ENCODE peak calls at places on chromosome X, in eight cellular contexts. R, A, E, H, P, O, M and Q are unnamed samples. For H3K4me1, the result is how much of the 10 kb centered on the place peaks cover.

GRCh38 chrX:149984411-149984810 is 46.1 kb upstream of the EOLA2 start:
- DNase-seq in M (no peak), R (no peak), H (no peak), O (no peak), P (no peak), E (no peak), A (no peak), Q (no peak)

GRCh38 chrX:134396174-134396573 is 63.8 kb upstream of the HPRT1 start:
- DNase-seq in E (no peak), A (no peak), P (peak), R (no peak), M (no peak), O (no peak), H (no peak), Q (no peak)

GRCh38 chrX:48498374-48498809 is 10.4 kb upstream of the PORCN start:
- DNase-seq in A (no peak), E (no peak), H (no peak), P (no peak), M (no peak), O (no peak), R (no peak), Q (no peak)

GRCh38 chrX:45295587-45295986 is 94.9 kb upstream of the DIPK2B start:
- DNase-seq in P (peak), R (no peak), A (no peak), O (no peak), M (no peak), H (no peak), E (no peak), Q (no peak)

GRCh38 chrX:1480082-1480785 is 27.5 kb upstream of the ASMTL start:
- DNase-seq in M (no peak), A (peak), E (no peak), R (no peak), O (no peak), P (no peak), H (no peak), Q (no peak)

GRCh38 chrX:47061238-47061919 is 16.9 kb upstream of the RGN start:
- DNase-seq in M (no peak), O (no peak), P (no peak), H (no peak), E (no peak), A (no peak), R (no peak), Q (no peak)

GRCh38 chrX:119067023-119067739 is 5.6 kb upstream of the CT47C1 start:
- DNase-seq in R (peak), A (peak), E (peak), H (no peak), O (no peak), P (peak), M (no peak), Q (no peak)

GRCh38 chrX:64205441-64205734 is at the start of gene AMER1:
- DNase-seq in H (no peak), O (no peak), E (no peak), R (no peak), A (no peak), M (no peak), P (no peak), Q (no peak)

GRCh38 chrX:118553042-118553714 is 57.6 kb downstream of the DOCK11 start:
- DNase-seq in M (no peak), P (no peak), E (no peak), H (no peak), O (no peak), R (no peak), A (no peak), Q (no peak)

GRCh38 chrX:46573331-46573895 is at the start of gene CHST7:
- DNase-seq in O (no peak), H (no peak), E (peak), M (peak), P (peak), A (peak), R (peak), Q (peak)

GRCh38 chrX:119887721-119888425 is 7.8 kb upstream of the AKAP14 start:
- DNase-seq in M (peak), A (peak), R (peak), P (peak), H (peak), O (no peak), E (peak), Q (peak)

GRCh38 chrX:101287402-101287801 is 3.7 kb downstream of the TAF7L start:
- DNase-seq in O (peak), R (no peak), M (no peak), A (no peak), P (peak), E (no peak), H (no peak), Q (no peak)

GRCh38 chrX:30488092-30488491 is 89.5 kb downstream of the TASL start:
- DNase-seq in R (no peak), E (no peak), P (peak), M (no peak), H (no peak), O (no peak), A (no peak), Q (no peak)

GRCh38 chrX:42149786-42150185 is 226.4 kb upstream of the CASK start:
- DNase-seq in M (no peak), R (no peak), P (no peak), E (no peak), H (no peak), A (no peak), O (no peak), Q (no peak)

GRCh38 chrX:153537526-153538295 is 20.3 kb downstream of the ATP2B3 start:
- DNase-seq in R (no peak), P (no peak), E (no peak), A (no peak), H (no peak), O (no peak), M (no peak), Q (no peak)

GRCh38 chrX:71542411-71542810 is 9.5 kb downstream of the OGT start:
- DNase-seq in O (no peak), H (no peak), M (no peak), E (no peak), P (no peak), R (no peak), A (no peak), Q (no peak)

GRCh38 chrX:45769919-45770582 is 569.4 kb upstream of the DIPK2B start:
- DNase-seq in E (peak), R (peak), M (peak), A (peak), O (peak), H (no peak), P (peak), Q (peak)

GRCh38 chrX:40094900-40095587 is 2.7 kb downstream of the BCOR start:
- DNase-seq in A (no peak), M (no peak), R (no peak), H (no peak), P (no peak), E (no peak), O (no peak), Q (no peak)
- H3K27ac ChIP-seq in A (peak), M (peak), R (peak), H (no peak), P (peak), E (peak), O (no peak), Q (peak)

DNA sequence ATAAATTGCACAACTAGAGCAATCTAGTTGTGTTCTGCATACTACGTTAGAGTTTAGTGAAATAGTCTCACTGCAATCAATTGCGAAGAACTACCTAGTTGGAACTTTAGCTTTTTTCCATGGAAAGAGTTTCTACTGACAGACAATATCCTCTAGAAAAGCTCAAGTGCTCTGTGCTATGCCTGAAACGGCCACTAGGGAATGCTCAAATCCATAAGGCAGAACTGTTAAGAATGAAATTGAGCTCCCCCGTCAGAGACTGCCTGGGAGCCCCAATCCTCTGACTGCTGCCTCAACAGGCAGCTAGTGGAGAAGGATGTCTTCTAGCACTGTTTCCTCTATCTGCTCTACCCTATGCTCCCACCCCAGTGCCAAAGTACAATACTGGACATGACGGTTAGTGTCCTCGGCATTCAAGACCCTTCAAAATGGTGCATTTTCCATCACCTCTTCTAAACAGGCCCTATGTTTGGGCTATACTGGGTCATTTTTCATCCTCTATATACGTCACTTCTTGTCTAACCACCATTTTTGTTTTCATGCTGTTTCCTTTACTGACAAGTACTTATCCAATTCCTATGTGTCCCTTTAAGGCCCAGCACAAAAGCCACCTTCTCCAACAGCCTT is 35.3 kb downstream of the FRMD7 start:
- DNase-seq in O (peak), R (peak), E (peak), A (no peak), P (peak), M (no peak), H (peak), Q (peak)
- TF ChIP-seq EP300 in O (no peak), R (no peak), E (no peak), A (no peak), P (no peak), M (no peak), H (no peak), Q (no peak)

DNA sequence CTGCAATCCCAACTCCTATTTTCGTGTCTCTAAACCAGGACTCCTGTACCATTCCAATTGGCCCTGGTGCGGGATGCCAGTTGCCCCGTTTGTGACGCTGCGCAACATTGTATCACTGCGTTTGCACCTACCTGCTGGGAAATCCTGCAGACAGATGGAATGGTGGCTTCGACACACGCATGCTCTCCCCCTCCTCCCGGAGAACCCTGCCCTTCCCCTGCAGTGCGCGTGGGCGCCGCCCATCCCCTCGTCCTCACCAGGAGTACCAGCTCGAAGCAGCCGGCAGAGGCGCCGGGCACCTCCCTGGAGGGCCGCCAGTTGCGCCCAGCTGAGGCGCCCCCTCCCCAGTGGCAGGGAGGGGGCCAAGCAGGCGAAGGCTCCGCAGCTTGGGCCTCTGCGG is 1.4 kb downstream of the DGKK start:
- DNase-seq in R (no peak), H (no peak), A (no peak), E (no peak), P (no peak), M (no peak), O (no peak), Q (peak)
- H3K4me1 ChIP-seq in R (under half), H (under half), A (under half), E (under half), P (under half), M (under half), O (under half), Q (under half)

GRCh38 chrX:39479856-39480255 is 617.9 kb downstream of the BCOR start:
- DNase-seq in H (no peak), P (no peak), E (no peak), R (no peak), O (no peak), A (no peak), M (no peak), Q (no peak)

GRCh38 chrX:39477438-39478120 is 620.2 kb downstream of the BCOR start:
- DNase-seq in M (no peak), E (peak), A (no peak), H (peak), R (no peak), P (no peak), O (no peak), Q (peak)

GRCh38 chrX:39475372-39475771 is 622.4 kb downstream of the BCOR start:
- DNase-seq in A (no peak), E (no peak), M (no peak), O (no peak), H (no peak), R (no peak), P (no peak), Q (no peak)

GRCh38 chrX:39476596-39476995 is 621.2 kb downstream of the BCOR start:
- DNase-seq in E (no peak), P (no peak), A (no peak), M (no peak), H (no peak), O (no peak), R (no peak), Q (no peak)

DNA sequence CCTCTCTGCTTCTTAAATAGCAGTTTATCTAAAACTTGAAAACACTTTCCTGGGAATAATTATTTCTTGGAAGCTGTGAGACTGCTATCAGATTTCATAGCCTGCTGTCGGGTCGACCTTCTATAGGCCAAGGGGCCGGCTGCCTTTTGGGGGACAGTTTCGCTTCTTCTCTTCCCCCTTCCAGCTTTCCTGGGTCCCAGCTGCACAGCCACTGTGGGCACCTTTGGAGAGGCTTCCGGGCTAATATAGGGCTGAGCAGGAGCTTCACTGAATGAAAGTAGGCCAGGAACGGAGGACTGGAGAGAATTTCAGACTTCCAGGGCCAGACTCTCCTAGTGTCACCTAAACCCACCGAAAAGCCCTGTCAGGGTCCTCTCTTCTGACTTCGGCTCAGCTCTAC is 620.7 kb downstream of the BCOR start:
- DNase-seq in O (no peak), P (no peak), R (no peak), E (no peak), M (no peak), A (no peak), H (no peak), Q (no peak)
- H3K27ac ChIP-seq in O (no peak), P (no peak), R (peak), E (peak), M (no peak), A (no peak), H (no peak), Q (no peak)

DNA sequence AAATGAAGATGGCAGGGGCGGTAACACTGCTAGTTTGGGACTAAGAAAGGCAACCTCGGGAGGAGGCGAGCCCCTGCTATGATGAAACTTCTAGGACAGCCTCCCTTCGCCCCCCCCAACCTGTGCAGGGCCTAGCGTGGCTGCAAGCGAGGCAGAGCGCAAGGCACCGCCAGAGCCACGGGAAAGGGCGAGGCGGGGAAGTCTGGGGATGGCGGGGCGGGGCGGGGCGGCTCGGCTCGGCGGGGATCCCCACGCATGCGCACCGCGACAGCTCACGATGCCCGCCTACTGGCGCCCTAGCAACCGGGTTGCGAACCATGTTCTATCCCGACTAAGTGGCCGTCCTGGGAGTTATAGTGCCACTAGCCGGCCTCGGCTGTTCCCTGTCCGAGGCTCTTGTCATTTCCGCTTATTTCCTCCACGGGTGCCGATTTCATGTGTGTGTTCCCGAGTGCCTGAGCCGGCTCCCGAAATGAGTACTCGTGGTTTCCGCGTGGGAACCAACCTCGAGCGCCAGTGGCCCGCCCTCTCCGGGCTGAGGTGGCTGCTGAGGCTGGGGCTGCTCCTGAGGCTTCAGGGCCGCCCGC is 28.7 kb upstream of the RBMX start:
- DNase-seq in R (peak), O (peak), H (peak), P (peak), A (peak), M (peak), E (peak), Q (peak)
- TF ChIP-seq EP300 in R (no peak), O (no peak), H (no peak), P (no peak), A (no peak), M (no peak), E (no peak), Q (no peak)

DNA sequence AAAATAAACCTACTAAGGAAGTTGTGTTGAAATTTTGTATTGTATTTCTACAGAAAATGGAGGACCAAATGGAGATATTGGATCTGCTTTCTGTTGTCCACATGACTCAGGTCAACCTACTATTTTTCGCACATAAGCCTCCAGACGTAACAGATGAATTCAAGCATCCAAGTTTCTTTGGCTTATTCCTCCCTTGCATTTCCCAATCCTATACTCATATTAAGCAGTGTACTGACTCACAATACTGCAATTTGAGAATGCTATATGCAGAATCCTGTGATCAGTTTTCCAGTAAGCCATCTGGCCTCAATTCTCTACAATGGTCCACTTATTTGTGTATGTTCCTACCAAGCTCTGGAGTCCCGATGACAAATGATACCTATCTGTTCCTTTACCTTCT is 75.7 kb downstream of the ASB9 start:
- DNase-seq in A (no peak), M (no peak), R (no peak), E (no peak), O (no peak), P (no peak), H (no peak), Q (no peak)
- H3K4me1 ChIP-seq in A (under half), M (under half), R (under half), E (under half), O (under half), P (under half), H (under half), Q (under half)

GRCh38 chrX:104430720-104431119 is 135.3 kb upstream of the IL1RAPL2 start:
- DNase-seq in P (peak), R (no peak), M (no peak), O (no peak), E (no peak), H (no peak), A (no peak), Q (no peak)
- H3K27ac ChIP-seq in P (no peak), R (no peak), M (no peak), O (no peak), E (no peak), H (no peak), A (no peak), Q (no peak)

DNA sequence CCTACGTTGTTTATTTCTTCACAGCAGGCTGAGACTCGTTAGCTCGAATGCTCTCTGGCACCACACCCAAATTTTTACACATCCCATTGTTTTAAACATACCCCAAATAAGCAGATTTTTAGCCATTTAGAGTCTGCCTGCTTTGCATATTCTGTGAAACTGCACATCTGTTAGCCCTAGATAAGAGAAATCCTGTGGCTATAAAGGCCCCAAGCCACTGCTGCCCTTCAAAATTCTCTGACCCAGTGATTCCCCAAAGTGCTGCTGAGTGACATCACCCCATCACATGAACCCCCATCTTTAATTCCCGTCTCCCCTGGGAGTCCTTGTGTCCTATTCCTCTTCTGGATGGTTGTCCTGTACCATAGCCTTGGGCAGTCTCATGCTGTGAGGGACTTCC is 20.8 kb downstream of the TEX13C start:
- DNase-seq in O (no peak), M (no peak), P (no peak), A (no peak), R (no peak), H (no peak), E (no peak), Q (no peak)
- TF ChIP-seq EP300 in O (no peak), M (no peak), P (no peak), A (no peak), R (no peak), H (no peak), E (no peak), Q (no peak)

GRCh38 chrX:7156879-7157278 is 8.9 kb upstream of the PUDP start:
- DNase-seq in O (no peak), A (no peak), E (no peak), H (no peak), M (no peak), R (no peak), P (no peak), Q (no peak)

GRCh38 chrX:7158468-7158990 is 10.6 kb upstream of the PUDP start:
- DNase-seq in A (no peak), H (no peak), M (no peak), E (no peak), P (no peak), O (no peak), R (no peak), Q (no peak)

GRCh38 chrX:7163146-7163677 is 15.3 kb upstream of the PUDP start:
- DNase-seq in P (no peak), O (no peak), E (no peak), R (no peak), M (no peak), H (no peak), A (no peak), Q (no peak)

GRCh38 chrX:7155163-7155562 is 7.2 kb upstream of the PUDP start:
- DNase-seq in O (no peak), R (no peak), H (no peak), E (no peak), M (no peak), A (no peak), P (no peak), Q (no peak)

DNA sequence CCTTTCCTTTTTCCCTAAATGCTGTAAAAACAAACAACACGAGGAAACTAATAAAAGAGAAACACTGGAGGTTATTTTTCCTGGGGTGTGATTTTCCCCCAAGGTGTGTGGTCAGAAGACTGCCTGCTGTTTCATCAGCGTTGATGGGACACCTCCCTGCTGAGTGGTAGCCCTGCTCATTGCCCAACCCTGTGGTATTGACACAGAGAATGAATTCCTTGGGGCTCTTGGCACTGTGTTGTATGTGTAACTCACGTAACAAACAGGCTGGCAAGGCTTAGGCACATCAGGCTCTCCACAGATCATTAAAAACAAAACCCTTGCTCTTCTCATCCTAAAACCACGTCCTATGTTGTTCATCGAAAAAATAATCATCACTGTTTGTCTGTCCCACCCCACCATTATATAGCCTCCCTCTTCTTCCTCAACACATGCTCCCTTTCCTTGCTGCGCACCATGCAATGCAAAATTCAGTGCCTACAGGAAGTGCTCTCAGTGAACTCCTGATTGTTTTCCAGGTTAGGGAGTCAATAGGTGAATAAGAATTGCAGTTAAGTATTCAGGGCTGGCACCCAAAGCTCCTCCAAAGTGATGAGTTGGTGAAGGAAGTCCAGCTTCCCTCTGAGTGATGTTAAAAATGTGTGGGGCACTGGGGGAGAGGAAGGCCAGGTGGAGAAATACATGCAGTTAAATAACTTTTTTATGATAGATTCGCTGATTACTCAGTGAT is 11.3 kb upstream of the PUDP start:
- DNase-seq in P (peak), H (no peak), E (peak), M (no peak), R (no peak), O (no peak), A (no peak), Q (no peak)
- H3K4me1 ChIP-seq in P (under half), H (under half), E (under half), M (under half), R (under half), O (under half), A (under half), Q (under half)